ENCODE peak calls at places on chromosomes 16 and 17, in four cellular contexts. One of them, this sample, is unnamed.

GRCh38 chr16:67198238-67198734 is 645 bp upstream of the ELMO3 start:
- DNase-seq in fibroblast of villous mesenchyme: no peak
- DNase-seq in heart left ventricle: no peak
- DNase-seq in endodermal cell: peak
- DNase-seq in this sample: no peak

GRCh38 chr17:64355536-64356303 is 34.9 kb downstream of the PECAM1 start:
- DNase-seq in fibroblast of villous mesenchyme: no peak
- DNase-seq in heart left ventricle: no peak
- DNase-seq in endodermal cell: no peak
- DNase-seq in this sample: no peak

GRCh38 chr16:14278749-14279148 is 207.6 kb downstream of the MRTFB start:
- DNase-seq in fibroblast of villous mesenchyme: no peak
- DNase-seq in heart left ventricle: no peak
- DNase-seq in endodermal cell: no peak
- DNase-seq in this sample: no peak

GRCh38 chr17:56977673-56978395 is at the start of gene SCPEP1:
- DNase-seq in fibroblast of villous mesenchyme: peak
- DNase-seq in heart left ventricle: peak
- DNase-seq in endodermal cell: peak
- DNase-seq in this sample: peak

GRCh38 chr17:77214743-77215142 is 74.0 kb downstream of the SEC14L1 start:
- DNase-seq in fibroblast of villous mesenchyme: peak
- DNase-seq in heart left ventricle: peak
- DNase-seq in endodermal cell: peak
- DNase-seq in this sample: no peak

GRCh38 chr17:33521784-33522183 is 228.7 kb upstream of the ASIC2 start:
- DNase-seq in fibroblast of villous mesenchyme: no peak
- DNase-seq in heart left ventricle: no peak
- DNase-seq in endodermal cell: peak
- DNase-seq in this sample: no peak

GRCh38 chr16:85838876-85839585 is 39.5 kb downstream of the COX4I1 start:
- DNase-seq in fibroblast of villous mesenchyme: no peak
- DNase-seq in heart left ventricle: no peak
- DNase-seq in endodermal cell: no peak
- DNase-seq in this sample: no peak

GRCh38 chr16:12119562-12119961 is 143.0 kb downstream of the SNX29 start:
- DNase-seq in fibroblast of villous mesenchyme: peak
- DNase-seq in heart left ventricle: peak
- DNase-seq in endodermal cell: no peak
- DNase-seq in this sample: no peak

GRCh38 chr17:20010099-20010863 is 1.1 kb downstream of the SPECC1 start:
- DNase-seq in fibroblast of villous mesenchyme: peak
- DNase-seq in heart left ventricle: peak
- DNase-seq in endodermal cell: peak
- DNase-seq in this sample: no peak

GRCh38 chr16:56311208-56312027 is 113.9 kb downstream of the AMFR start:
- DNase-seq in fibroblast of villous mesenchyme: no peak
- DNase-seq in heart left ventricle: no peak
- DNase-seq in endodermal cell: peak
- DNase-seq in this sample: no peak

GRCh38 chr17:4003501-4004421 is 39.5 kb upstream of the ATP2A3 start:
- DNase-seq in fibroblast of villous mesenchyme: no peak
- DNase-seq in heart left ventricle: no peak
- DNase-seq in endodermal cell: peak
- DNase-seq in this sample: no peak

GRCh38 chr17:42784811-42785592 is 4.6 kb downstream of the WNK4 start:
- DNase-seq in fibroblast of villous mesenchyme: no peak
- DNase-seq in heart left ventricle: no peak
- DNase-seq in endodermal cell: no peak
- DNase-seq in this sample: no peak

GRCh38 chr17:66716236-66717026 is 118.5 kb upstream of the CACNG5 start:
- DNase-seq in fibroblast of villous mesenchyme: no peak
- DNase-seq in heart left ventricle: no peak
- DNase-seq in endodermal cell: peak
- DNase-seq in this sample: no peak

GRCh38 chr16:89322381-89323119 is 105.0 kb downstream of the ZNF778 start:
- DNase-seq in fibroblast of villous mesenchyme: peak
- DNase-seq in heart left ventricle: peak
- DNase-seq in endodermal cell: peak
- DNase-seq in this sample: no peak

GRCh38 chr17:57524790-57525543 is 220.1 kb downstream of the CCDC182 start:
- DNase-seq in fibroblast of villous mesenchyme: no peak
- DNase-seq in heart left ventricle: no peak
- DNase-seq in endodermal cell: no peak
- DNase-seq in this sample: no peak

GRCh38 chr16:30989469-30990047 is 4.6 kb downstream of the HSD3B7 start:
- DNase-seq in fibroblast of villous mesenchyme: no peak
- DNase-seq in heart left ventricle: no peak
- DNase-seq in endodermal cell: no peak
- DNase-seq in this sample: no peak

GRCh38 chr16:19380316-19380715 is 37.4 kb upstream of the TMC5 start:
- DNase-seq in fibroblast of villous mesenchyme: no peak
- DNase-seq in heart left ventricle: no peak
- DNase-seq in endodermal cell: no peak
- DNase-seq in this sample: no peak

GRCh38 chr17:16150251-16150859 is 65.0 kb downstream of the NCOR1 start:
- DNase-seq in fibroblast of villous mesenchyme: peak
- DNase-seq in heart left ventricle: no peak
- DNase-seq in endodermal cell: no peak
- DNase-seq in this sample: no peak

GRCh38 chr17:75124041-75124818 is 7.3 kb downstream of the NT5C start:
- DNase-seq in fibroblast of villous mesenchyme: peak
- DNase-seq in heart left ventricle: peak
- DNase-seq in endodermal cell: no peak
- DNase-seq in this sample: peak

GRCh38 chr16:9966569-9967157 is 215.6 kb downstream of the GRIN2A start:
- DNase-seq in fibroblast of villous mesenchyme: no peak
- DNase-seq in heart left ventricle: no peak
- DNase-seq in endodermal cell: no peak
- DNase-seq in this sample: no peak

GRCh38 chr17:17698869-17699351 is 17.7 kb downstream of the RAI1 start:
- DNase-seq in fibroblast of villous mesenchyme: peak
- DNase-seq in heart left ventricle: no peak
- DNase-seq in endodermal cell: peak
- DNase-seq in this sample: no peak

GRCh38 chr17:39486242-39486641 is 25.0 kb downstream of the CDK12 start:
- DNase-seq in fibroblast of villous mesenchyme: peak
- DNase-seq in heart left ventricle: no peak
- DNase-seq in endodermal cell: no peak
- DNase-seq in this sample: no peak

GRCh38 chr17:13209091-13209490 is 191.3 kb upstream of the ELAC2 start:
- DNase-seq in fibroblast of villous mesenchyme: no peak
- DNase-seq in heart left ventricle: no peak
- DNase-seq in endodermal cell: no peak
- DNase-seq in this sample: no peak

GRCh38 chr16:66588981-66589713 is 9.9 kb downstream of the CMTM2 start:
- DNase-seq in fibroblast of villous mesenchyme: peak
- DNase-seq in heart left ventricle: peak
- DNase-seq in endodermal cell: peak
- DNase-seq in this sample: peak

GRCh38 chr17:19017401-19017800 is 12.8 kb upstream of the FAM83G start:
- DNase-seq in fibroblast of villous mesenchyme: no peak
- DNase-seq in heart left ventricle: peak
- DNase-seq in endodermal cell: no peak
- DNase-seq in this sample: no peak

GRCh38 chr17:33888455-33888854 is 366.6 kb upstream of the CCL2 start:
- DNase-seq in fibroblast of villous mesenchyme: no peak
- DNase-seq in heart left ventricle: no peak
- DNase-seq in endodermal cell: peak
- DNase-seq in this sample: no peak

GRCh38 chr17:7988750-7989178 is 13.7 kb upstream of the GUCY2D start:
- DNase-seq in fibroblast of villous mesenchyme: peak
- DNase-seq in heart left ventricle: no peak
- DNase-seq in endodermal cell: no peak
- DNase-seq in this sample: peak

GRCh38 chr17:79808763-79809529 is 12.1 kb upstream of the CBX8 start:
- DNase-seq in fibroblast of villous mesenchyme: no peak
- DNase-seq in heart left ventricle: no peak
- DNase-seq in endodermal cell: peak
- DNase-seq in this sample: no peak

GRCh38 chr17:69246726-69247375 is 18.2 kb upstream of the ABCA10 start:
- DNase-seq in fibroblast of villous mesenchyme: peak
- DNase-seq in heart left ventricle: no peak
- DNase-seq in endodermal cell: no peak
- DNase-seq in this sample: no peak

GRCh38 chr16:31253642-31254045 is 6.1 kb upstream of the ITGAM start:
- DNase-seq in fibroblast of villous mesenchyme: peak
- DNase-seq in heart left ventricle: peak
- DNase-seq in endodermal cell: no peak
- DNase-seq in this sample: no peak

GRCh38 chr16:11743308-11744074 is 834 bp upstream of the TXNDC11 start:
- DNase-seq in fibroblast of villous mesenchyme: peak
- DNase-seq in heart left ventricle: peak
- DNase-seq in endodermal cell: no peak
- DNase-seq in this sample: peak

DNA sequence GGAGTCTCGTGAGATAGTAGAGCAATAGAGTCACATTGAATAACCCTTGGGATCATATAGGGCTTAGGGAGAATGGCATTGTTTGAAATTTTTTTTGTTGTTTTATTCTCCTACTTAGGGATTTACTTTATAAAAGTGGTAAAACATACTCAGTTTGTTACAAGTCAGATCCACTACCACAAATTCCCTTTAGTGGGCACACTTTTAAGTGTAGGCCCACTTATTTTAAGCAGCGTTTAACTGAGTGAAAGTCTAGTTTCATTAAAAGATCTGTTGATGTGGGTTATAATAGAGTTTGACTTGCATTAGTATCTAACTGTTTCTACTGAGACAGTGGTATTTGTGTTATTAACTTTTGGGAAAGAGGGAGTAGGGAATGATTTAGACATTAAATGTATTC is 49.3 kb downstream of the USP10 start:
- DNase-seq in fibroblast of villous mesenchyme: no peak
- DNase-seq in heart left ventricle: no peak
- DNase-seq in endodermal cell: no peak
- DNase-seq in this sample: no peak
- TF ChIP-seq CTCF in fibroblast of villous mesenchyme: no peak
- TF ChIP-seq CTCF in heart left ventricle: peak
- TF ChIP-seq CTCF in endodermal cell: no peak
- TF ChIP-seq CTCF in this sample: no peak

GRCh38 chr17:59105852-59106462 is 723 bp downstream of the TRIM37 start:
- DNase-seq in fibroblast of villous mesenchyme: peak
- DNase-seq in heart left ventricle: peak
- DNase-seq in endodermal cell: peak
- DNase-seq in this sample: peak

GRCh38 chr17:59107306-59107670 is 608 bp upstream of the TRIM37 start:
- DNase-seq in fibroblast of villous mesenchyme: no peak
- DNase-seq in heart left ventricle: no peak
- DNase-seq in endodermal cell: no peak
- DNase-seq in this sample: no peak

GRCh38 chr17:59110973-59111372 is 4.3 kb upstream of the TRIM37 start:
- DNase-seq in fibroblast of villous mesenchyme: no peak
- DNase-seq in heart left ventricle: no peak
- DNase-seq in endodermal cell: no peak
- DNase-seq in this sample: no peak

GRCh38 chr17:59108400-59109102 is 1.9 kb upstream of the TRIM37 start:
- DNase-seq in fibroblast of villous mesenchyme: no peak
- DNase-seq in heart left ventricle: no peak
- DNase-seq in endodermal cell: no peak
- DNase-seq in this sample: no peak

GRCh38 chr17:59106463-59107305 is at the start of gene TRIM37:
- DNase-seq in fibroblast of villous mesenchyme: peak
- DNase-seq in heart left ventricle: peak
- DNase-seq in endodermal cell: peak
- DNase-seq in this sample: peak
- TF ChIP-seq CTCF in fibroblast of villous mesenchyme: peak
- TF ChIP-seq CTCF in heart left ventricle: no peak
- TF ChIP-seq CTCF in endodermal cell: peak
- TF ChIP-seq CTCF in this sample: no peak

DNA sequence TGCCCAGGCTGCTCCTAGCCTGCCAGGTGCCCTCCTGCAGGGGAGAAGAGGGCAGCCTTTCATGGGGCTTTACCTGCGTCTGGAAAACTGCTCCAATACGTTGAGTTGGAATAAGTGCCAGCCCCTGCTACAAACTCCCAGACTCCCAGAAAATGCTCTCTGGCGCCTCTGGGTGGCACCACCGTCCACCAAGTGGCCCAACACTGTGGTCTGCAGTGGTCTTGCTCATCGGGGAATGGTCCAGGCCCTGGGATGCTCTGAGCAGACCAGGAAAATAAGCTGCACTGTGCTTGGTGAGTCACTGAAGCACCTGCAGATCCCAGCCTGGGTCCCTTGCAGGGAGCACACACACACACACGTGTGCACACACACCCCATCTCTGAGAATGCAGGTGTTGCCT is 20.8 kb downstream of the CDIP1 start:
- DNase-seq in fibroblast of villous mesenchyme: peak
- DNase-seq in heart left ventricle: peak
- DNase-seq in endodermal cell: peak
- DNase-seq in this sample: no peak
- TF ChIP-seq CTCF in fibroblast of villous mesenchyme: peak
- TF ChIP-seq CTCF in heart left ventricle: peak
- TF ChIP-seq CTCF in endodermal cell: peak
- TF ChIP-seq CTCF in this sample: peak

GRCh38 chr17:1565860-1566259 is 3.3 kb upstream of the PITPNA start:
- DNase-seq in fibroblast of villous mesenchyme: no peak
- DNase-seq in heart left ventricle: no peak
- DNase-seq in endodermal cell: no peak
- DNase-seq in this sample: no peak

GRCh38 chr17:1561420-1562177 is 993 bp downstream of the PITPNA start:
- DNase-seq in fibroblast of villous mesenchyme: peak
- DNase-seq in heart left ventricle: peak
- DNase-seq in endodermal cell: peak
- DNase-seq in this sample: peak

GRCh38 chr17:1560582-1561170 is 1.9 kb downstream of the PITPNA start:
- DNase-seq in fibroblast of villous mesenchyme: no peak
- DNase-seq in heart left ventricle: no peak
- DNase-seq in endodermal cell: no peak
- DNase-seq in this sample: no peak

GRCh38 chr17:1562178-1562643 is 381 bp downstream of the PITPNA start:
- DNase-seq in fibroblast of villous mesenchyme: peak
- DNase-seq in heart left ventricle: peak
- DNase-seq in endodermal cell: peak
- DNase-seq in this sample: no peak

DNA sequence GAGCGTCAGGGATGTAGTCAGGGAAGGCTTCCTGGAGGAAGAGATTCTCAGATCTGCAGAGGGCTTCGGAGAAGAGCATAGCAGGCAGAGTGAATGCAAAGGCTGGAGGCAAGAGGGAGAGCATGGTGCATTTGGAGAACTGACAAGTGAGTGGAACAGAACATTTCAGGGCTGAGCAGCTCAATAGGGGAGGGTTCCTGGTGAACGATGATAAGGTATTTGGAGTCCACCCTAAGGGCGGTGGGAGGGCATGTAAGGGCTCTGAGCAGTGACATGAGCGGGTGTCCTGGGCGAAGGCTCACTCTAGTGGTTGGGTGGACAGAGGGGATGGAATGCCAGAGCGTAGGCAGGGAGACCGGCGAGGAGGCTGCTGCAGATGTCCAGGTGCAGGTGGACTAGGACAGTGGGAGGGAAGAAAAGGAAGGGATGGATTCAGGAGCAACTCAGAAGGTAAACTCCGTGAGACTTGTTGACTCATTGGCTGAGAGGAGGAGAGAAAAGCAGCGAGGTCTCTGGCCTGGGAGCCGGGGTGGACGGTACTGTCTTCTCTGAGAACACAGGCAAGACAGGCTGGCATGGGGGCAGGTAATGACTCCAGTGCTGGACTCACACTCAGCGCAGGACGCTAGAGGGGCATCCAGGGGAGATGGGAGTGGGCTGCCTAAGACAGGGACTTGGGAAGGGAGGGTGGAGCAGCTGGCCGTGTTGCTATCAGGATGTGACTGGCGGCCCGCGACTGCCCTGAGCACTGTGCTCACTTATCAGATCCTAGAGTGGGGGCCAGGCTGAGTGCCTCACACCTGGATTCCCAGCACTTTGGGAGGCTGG is 1.4 kb upstream of the PITPNA start:
- DNase-seq in fibroblast of villous mesenchyme: no peak
- DNase-seq in heart left ventricle: no peak
- DNase-seq in endodermal cell: no peak
- DNase-seq in this sample: no peak
- TF ChIP-seq CTCF in fibroblast of villous mesenchyme: no peak
- TF ChIP-seq CTCF in heart left ventricle: no peak
- TF ChIP-seq CTCF in endodermal cell: no peak
- TF ChIP-seq CTCF in this sample: no peak